ENCODE peak calls at places on chromosomes 16 and 17, in five cellular contexts. One of them, this sample, is unnamed.

GRCh38 chr16:85461814-85462404 is 151.2 kb upstream of the GSE1 start:
- DNase-seq in RKO: no peak
- DNase-seq in astrocyte of the hippocampus: peak
- DNase-seq in stimulated activated naive CD8-positive, alpha-beta T cell treated with anti-CD3 and anti-CD28 coated beads, Interleukin-15, Interleukin-2, amounts not matched to agents 100 U/mL and 50 U/mL, for 24 hours: no peak
- DNase-seq in brain microvascular endothelial cell: no peak
- DNase-seq in this sample: no peak

GRCh38 chr17:17527534-17527933 is 31.3 kb upstream of the RASD1 start:
- DNase-seq in astrocyte of the hippocampus: no peak
- DNase-seq in brain microvascular endothelial cell: no peak
- DNase-seq in stimulated activated naive CD8-positive, alpha-beta T cell treated with anti-CD3 and anti-CD28 coated beads, Interleukin-15, Interleukin-2, amounts not matched to agents 100 U/mL and 50 U/mL, for 24 hours: no peak
- DNase-seq in RKO: no peak
- DNase-seq in this sample: peak

GRCh38 chr17:79669861-79670260 is 59.0 kb upstream of the RBFOX3 start:
- DNase-seq in brain microvascular endothelial cell: no peak
- DNase-seq in astrocyte of the hippocampus: no peak
- DNase-seq in RKO: no peak
- DNase-seq in stimulated activated naive CD8-positive, alpha-beta T cell treated with anti-CD3 and anti-CD28 coated beads, Interleukin-15, Interleukin-2, amounts not matched to agents 100 U/mL and 50 U/mL, for 24 hours: no peak
- DNase-seq in this sample: no peak

GRCh38 chr16:4520913-4521312 is 17.7 kb downstream of the CDIP1 start:
- DNase-seq in brain microvascular endothelial cell: no peak
- DNase-seq in stimulated activated naive CD8-positive, alpha-beta T cell treated with anti-CD3 and anti-CD28 coated beads, Interleukin-15, Interleukin-2, amounts not matched to agents 100 U/mL and 50 U/mL, for 24 hours: no peak
- DNase-seq in RKO: no peak
- DNase-seq in astrocyte of the hippocampus: no peak
- DNase-seq in this sample: no peak

GRCh38 chr16:75081179-75081859 is 35.3 kb downstream of the LDHD start:
- DNase-seq in RKO: no peak
- DNase-seq in stimulated activated naive CD8-positive, alpha-beta T cell treated with anti-CD3 and anti-CD28 coated beads, Interleukin-15, Interleukin-2, amounts not matched to agents 100 U/mL and 50 U/mL, for 24 hours: no peak
- DNase-seq in brain microvascular endothelial cell: no peak
- DNase-seq in astrocyte of the hippocampus: no peak
- DNase-seq in this sample: no peak

GRCh38 chr17:38861399-38861843 is 7.9 kb upstream of the RPL23 start:
- DNase-seq in stimulated activated naive CD8-positive, alpha-beta T cell treated with anti-CD3 and anti-CD28 coated beads, Interleukin-15, Interleukin-2, amounts not matched to agents 100 U/mL and 50 U/mL, for 24 hours: peak
- DNase-seq in astrocyte of the hippocampus: no peak
- DNase-seq in RKO: peak
- DNase-seq in brain microvascular endothelial cell: no peak
- DNase-seq in this sample: no peak

GRCh38 chr16:15482068-15482747 is 47.8 kb downstream of the BMERB1 start:
- DNase-seq in astrocyte of the hippocampus: peak
- DNase-seq in brain microvascular endothelial cell: peak
- DNase-seq in RKO: peak
- DNase-seq in stimulated activated naive CD8-positive, alpha-beta T cell treated with anti-CD3 and anti-CD28 coated beads, Interleukin-15, Interleukin-2, amounts not matched to agents 100 U/mL and 50 U/mL, for 24 hours: peak
- DNase-seq in this sample: peak

GRCh38 chr16:85221810-85222150 is 109.5 kb upstream of the CIBAR2 start:
- DNase-seq in stimulated activated naive CD8-positive, alpha-beta T cell treated with anti-CD3 and anti-CD28 coated beads, Interleukin-15, Interleukin-2, amounts not matched to agents 100 U/mL and 50 U/mL, for 24 hours: no peak
- DNase-seq in astrocyte of the hippocampus: no peak
- DNase-seq in brain microvascular endothelial cell: no peak
- DNase-seq in RKO: no peak
- DNase-seq in this sample: no peak

GRCh38 chr17:32124985-32125847 is 17.1 kb upstream of the RHOT1 start:
- DNase-seq in astrocyte of the hippocampus: no peak
- DNase-seq in RKO: no peak
- DNase-seq in brain microvascular endothelial cell: no peak
- DNase-seq in stimulated activated naive CD8-positive, alpha-beta T cell treated with anti-CD3 and anti-CD28 coated beads, Interleukin-15, Interleukin-2, amounts not matched to agents 100 U/mL and 50 U/mL, for 24 hours: no peak
- DNase-seq in this sample: peak

GRCh38 chr17:79985361-79985760 is 50.3 kb downstream of the TBC1D16 start:
- DNase-seq in stimulated activated naive CD8-positive, alpha-beta T cell treated with anti-CD3 and anti-CD28 coated beads, Interleukin-15, Interleukin-2, amounts not matched to agents 100 U/mL and 50 U/mL, for 24 hours: no peak
- DNase-seq in brain microvascular endothelial cell: no peak
- DNase-seq in astrocyte of the hippocampus: no peak
- DNase-seq in RKO: no peak
- DNase-seq in this sample: no peak

GRCh38 chr17:50201226-50201854 is at the start of gene COL1A1:
- DNase-seq in astrocyte of the hippocampus: peak
- DNase-seq in stimulated activated naive CD8-positive, alpha-beta T cell treated with anti-CD3 and anti-CD28 coated beads, Interleukin-15, Interleukin-2, amounts not matched to agents 100 U/mL and 50 U/mL, for 24 hours: no peak
- DNase-seq in RKO: no peak
- DNase-seq in brain microvascular endothelial cell: peak
- DNase-seq in this sample: peak

GRCh38 chr17:208429-208828 is 27.0 kb upstream of the DOC2B start:
- DNase-seq in stimulated activated naive CD8-positive, alpha-beta T cell treated with anti-CD3 and anti-CD28 coated beads, Interleukin-15, Interleukin-2, amounts not matched to agents 100 U/mL and 50 U/mL, for 24 hours: no peak
- DNase-seq in RKO: no peak
- DNase-seq in astrocyte of the hippocampus: no peak
- DNase-seq in brain microvascular endothelial cell: no peak
- DNase-seq in this sample: no peak

GRCh38 chr17:56979091-56979480 is 1.2 kb downstream of the SCPEP1 start:
- DNase-seq in stimulated activated naive CD8-positive, alpha-beta T cell treated with anti-CD3 and anti-CD28 coated beads, Interleukin-15, Interleukin-2, amounts not matched to agents 100 U/mL and 50 U/mL, for 24 hours: no peak
- DNase-seq in brain microvascular endothelial cell: no peak
- DNase-seq in RKO: peak
- DNase-seq in astrocyte of the hippocampus: no peak
- DNase-seq in this sample: no peak

GRCh38 chr17:4534515-4534914 is 20.7 kb downstream of the MYBBP1A start:
- DNase-seq in brain microvascular endothelial cell: no peak
- DNase-seq in astrocyte of the hippocampus: no peak
- DNase-seq in RKO: no peak
- DNase-seq in stimulated activated naive CD8-positive, alpha-beta T cell treated with anti-CD3 and anti-CD28 coated beads, Interleukin-15, Interleukin-2, amounts not matched to agents 100 U/mL and 50 U/mL, for 24 hours: no peak
- DNase-seq in this sample: no peak

GRCh38 chr17:39694593-39694992 is 5.3 kb upstream of the ERBB2 start:
- DNase-seq in astrocyte of the hippocampus: no peak
- DNase-seq in RKO: no peak
- DNase-seq in stimulated activated naive CD8-positive, alpha-beta T cell treated with anti-CD3 and anti-CD28 coated beads, Interleukin-15, Interleukin-2, amounts not matched to agents 100 U/mL and 50 U/mL, for 24 hours: no peak
- DNase-seq in brain microvascular endothelial cell: no peak
- DNase-seq in this sample: no peak

GRCh38 chr16:19874816-19875546 is 9.7 kb downstream of the GPRC5B start:
- DNase-seq in RKO: no peak
- DNase-seq in brain microvascular endothelial cell: no peak
- DNase-seq in astrocyte of the hippocampus: no peak
- DNase-seq in stimulated activated naive CD8-positive, alpha-beta T cell treated with anti-CD3 and anti-CD28 coated beads, Interleukin-15, Interleukin-2, amounts not matched to agents 100 U/mL and 50 U/mL, for 24 hours: no peak
- DNase-seq in this sample: no peak

GRCh38 chr17:78933025-78933958 is 8.1 kb upstream of the TIMP2 start:
- DNase-seq in stimulated activated naive CD8-positive, alpha-beta T cell treated with anti-CD3 and anti-CD28 coated beads, Interleukin-15, Interleukin-2, amounts not matched to agents 100 U/mL and 50 U/mL, for 24 hours: peak
- DNase-seq in RKO: peak
- DNase-seq in astrocyte of the hippocampus: peak
- DNase-seq in brain microvascular endothelial cell: peak
- DNase-seq in this sample: no peak

GRCh38 chr17:77836557-77837041 is 121.9 kb upstream of the TNRC6C start:
- DNase-seq in stimulated activated naive CD8-positive, alpha-beta T cell treated with anti-CD3 and anti-CD28 coated beads, Interleukin-15, Interleukin-2, amounts not matched to agents 100 U/mL and 50 U/mL, for 24 hours: peak
- DNase-seq in RKO: peak
- DNase-seq in astrocyte of the hippocampus: peak
- DNase-seq in brain microvascular endothelial cell: no peak
- DNase-seq in this sample: no peak